ENCODE peak calls at places on chromosomes 5 and 9, in seven cellular contexts. One of them, this sample, is unnamed.

GRCh38 chr9:33024126-33024965 is 727 bp upstream of the DNAJA1 start:
- DNase-seq in NCI-H1436: no peak
- DNase-seq in amniotic stem cell: no peak
- DNase-seq in kidney tubule cell: peak
- DNase-seq in AG08396: no peak
- DNase-seq in foreskin fibroblast: no peak
- DNase-seq in stimulated activated CD4-positive, alpha-beta T cell treated with anti-CD3 and anti-CD28 coated beads, TNF-alpha, amount 100 ng/mL, for 24 hours: no peak
- DNase-seq in this sample: no peak

GRCh38 chr5:154101184-154101583 is 62.4 kb downstream of the MFAP3 start:
- DNase-seq in NCI-H1436: no peak
- DNase-seq in amniotic stem cell: no peak
- DNase-seq in kidney tubule cell: no peak
- DNase-seq in AG08396: no peak
- DNase-seq in foreskin fibroblast: no peak
- DNase-seq in stimulated activated CD4-positive, alpha-beta T cell treated with anti-CD3 and anti-CD28 coated beads, TNF-alpha, amount 100 ng/mL, for 24 hours: no peak
- DNase-seq in this sample: no peak

GRCh38 chr9:34242830-34243229 is 64.0 kb downstream of the UBAP1 start:
- DNase-seq in NCI-H1436: no peak
- DNase-seq in amniotic stem cell: no peak
- DNase-seq in kidney tubule cell: no peak
- DNase-seq in AG08396: no peak
- DNase-seq in foreskin fibroblast: no peak
- DNase-seq in stimulated activated CD4-positive, alpha-beta T cell treated with anti-CD3 and anti-CD28 coated beads, TNF-alpha, amount 100 ng/mL, for 24 hours: no peak
- DNase-seq in this sample: no peak

GRCh38 chr5:150129813-150130492 is 25.7 kb downstream of the PDGFRB start:
- DNase-seq in NCI-H1436: peak
- DNase-seq in amniotic stem cell: no peak
- DNase-seq in kidney tubule cell: peak
- DNase-seq in AG08396: peak
- DNase-seq in foreskin fibroblast: peak
- DNase-seq in stimulated activated CD4-positive, alpha-beta T cell treated with anti-CD3 and anti-CD28 coated beads, TNF-alpha, amount 100 ng/mL, for 24 hours: peak
- DNase-seq in this sample: no peak

GRCh38 chr9:86994231-86994630 is 46.9 kb upstream of the GAS1 start:
- DNase-seq in NCI-H1436: no peak
- DNase-seq in amniotic stem cell: no peak
- DNase-seq in kidney tubule cell: no peak
- DNase-seq in AG08396: no peak
- DNase-seq in foreskin fibroblast: no peak
- DNase-seq in stimulated activated CD4-positive, alpha-beta T cell treated with anti-CD3 and anti-CD28 coated beads, TNF-alpha, amount 100 ng/mL, for 24 hours: no peak
- DNase-seq in this sample: no peak

GRCh38 chr5:167050568-167051214 is 1240.8 kb upstream of the WWC1 start:
- DNase-seq in NCI-H1436: no peak
- DNase-seq in amniotic stem cell: no peak
- DNase-seq in kidney tubule cell: no peak
- DNase-seq in AG08396: peak
- DNase-seq in foreskin fibroblast: peak
- DNase-seq in stimulated activated CD4-positive, alpha-beta T cell treated with anti-CD3 and anti-CD28 coated beads, TNF-alpha, amount 100 ng/mL, for 24 hours: no peak
- DNase-seq in this sample: no peak

GRCh38 chr5:149464796-149465489 is 85.9 kb upstream of the IL17B start:
- DNase-seq in NCI-H1436: no peak
- DNase-seq in amniotic stem cell: no peak
- DNase-seq in kidney tubule cell: no peak
- DNase-seq in AG08396: peak
- DNase-seq in foreskin fibroblast: no peak
- DNase-seq in stimulated activated CD4-positive, alpha-beta T cell treated with anti-CD3 and anti-CD28 coated beads, TNF-alpha, amount 100 ng/mL, for 24 hours: no peak
- DNase-seq in this sample: no peak

GRCh38 chr9:75891277-75892167 is 1.0 kb downstream of the PCSK5 start:
- DNase-seq in NCI-H1436: no peak
- DNase-seq in amniotic stem cell: no peak
- DNase-seq in kidney tubule cell: peak
- DNase-seq in AG08396: peak
- DNase-seq in foreskin fibroblast: peak
- DNase-seq in stimulated activated CD4-positive, alpha-beta T cell treated with anti-CD3 and anti-CD28 coated beads, TNF-alpha, amount 100 ng/mL, for 24 hours: peak
- DNase-seq in this sample: no peak

GRCh38 chr5:82307431-82307830 is 29.3 kb upstream of the RPS23 start:
- DNase-seq in NCI-H1436: no peak
- DNase-seq in amniotic stem cell: no peak
- DNase-seq in kidney tubule cell: no peak
- DNase-seq in AG08396: peak
- DNase-seq in foreskin fibroblast: peak
- DNase-seq in stimulated activated CD4-positive, alpha-beta T cell treated with anti-CD3 and anti-CD28 coated beads, TNF-alpha, amount 100 ng/mL, for 24 hours: no peak
- DNase-seq in this sample: no peak

GRCh38 chr5:138602371-138603000 is 27.3 kb upstream of the HSPA9 start:
- DNase-seq in NCI-H1436: no peak
- DNase-seq in amniotic stem cell: no peak
- DNase-seq in kidney tubule cell: no peak
- DNase-seq in AG08396: no peak
- DNase-seq in foreskin fibroblast: no peak
- DNase-seq in stimulated activated CD4-positive, alpha-beta T cell treated with anti-CD3 and anti-CD28 coated beads, TNF-alpha, amount 100 ng/mL, for 24 hours: no peak
- DNase-seq in this sample: no peak

GRCh38 chr5:1926071-1926440 is 43.3 kb upstream of the IRX4 start:
- DNase-seq in NCI-H1436: no peak
- DNase-seq in amniotic stem cell: no peak
- DNase-seq in kidney tubule cell: no peak
- DNase-seq in AG08396: no peak
- DNase-seq in foreskin fibroblast: no peak
- DNase-seq in stimulated activated CD4-positive, alpha-beta T cell treated with anti-CD3 and anti-CD28 coated beads, TNF-alpha, amount 100 ng/mL, for 24 hours: no peak
- DNase-seq in this sample: no peak

GRCh38 chr9:110936719-110937452 is 101.4 kb downstream of the LPAR1 start:
- DNase-seq in NCI-H1436: no peak
- DNase-seq in amniotic stem cell: peak
- DNase-seq in kidney tubule cell: peak
- DNase-seq in AG08396: peak
- DNase-seq in foreskin fibroblast: peak
- DNase-seq in stimulated activated CD4-positive, alpha-beta T cell treated with anti-CD3 and anti-CD28 coated beads, TNF-alpha, amount 100 ng/mL, for 24 hours: no peak
- DNase-seq in this sample: no peak

GRCh38 chr5:81065492-81065891 is 105.3 kb downstream of the RASGRF2 start:
- DNase-seq in NCI-H1436: no peak
- DNase-seq in amniotic stem cell: no peak
- DNase-seq in kidney tubule cell: no peak
- DNase-seq in AG08396: no peak
- DNase-seq in foreskin fibroblast: no peak
- DNase-seq in stimulated activated CD4-positive, alpha-beta T cell treated with anti-CD3 and anti-CD28 coated beads, TNF-alpha, amount 100 ng/mL, for 24 hours: no peak
- DNase-seq in this sample: no peak

GRCh38 chr9:130873966-130874365 is 22.6 kb downstream of the QRFP start:
- DNase-seq in NCI-H1436: no peak
- DNase-seq in amniotic stem cell: no peak
- DNase-seq in kidney tubule cell: no peak
- DNase-seq in AG08396: no peak
- DNase-seq in foreskin fibroblast: no peak
- DNase-seq in stimulated activated CD4-positive, alpha-beta T cell treated with anti-CD3 and anti-CD28 coated beads, TNF-alpha, amount 100 ng/mL, for 24 hours: no peak
- DNase-seq in this sample: no peak

GRCh38 chr5:33120671-33121070 is 320.1 kb upstream of the TARS1 start:
- DNase-seq in NCI-H1436: no peak
- DNase-seq in amniotic stem cell: peak
- DNase-seq in kidney tubule cell: no peak
- DNase-seq in AG08396: peak
- DNase-seq in foreskin fibroblast: peak
- DNase-seq in stimulated activated CD4-positive, alpha-beta T cell treated with anti-CD3 and anti-CD28 coated beads, TNF-alpha, amount 100 ng/mL, for 24 hours: no peak
- DNase-seq in this sample: no peak

GRCh38 chr5:117189772-117190171 is 615.1 kb upstream of the SEMA6A start:
- DNase-seq in NCI-H1436: no peak
- DNase-seq in amniotic stem cell: no peak
- DNase-seq in kidney tubule cell: no peak
- DNase-seq in AG08396: no peak
- DNase-seq in foreskin fibroblast: no peak
- DNase-seq in stimulated activated CD4-positive, alpha-beta T cell treated with anti-CD3 and anti-CD28 coated beads, TNF-alpha, amount 100 ng/mL, for 24 hours: no peak
- DNase-seq in this sample: no peak

GRCh38 chr5:159786901-159787691 is 129.2 kb upstream of the ADRA1B start:
- DNase-seq in NCI-H1436: no peak
- DNase-seq in amniotic stem cell: peak
- DNase-seq in kidney tubule cell: no peak
- DNase-seq in AG08396: peak
- DNase-seq in foreskin fibroblast: peak
- DNase-seq in stimulated activated CD4-positive, alpha-beta T cell treated with anti-CD3 and anti-CD28 coated beads, TNF-alpha, amount 100 ng/mL, for 24 hours: no peak
- DNase-seq in this sample: peak

GRCh38 chr5:154447074-154447725 is 1.4 kb downstream of the SAP30L start:
- DNase-seq in NCI-H1436: no peak
- DNase-seq in amniotic stem cell: no peak
- DNase-seq in kidney tubule cell: no peak
- DNase-seq in AG08396: no peak
- DNase-seq in foreskin fibroblast: no peak
- DNase-seq in stimulated activated CD4-positive, alpha-beta T cell treated with anti-CD3 and anti-CD28 coated beads, TNF-alpha, amount 100 ng/mL, for 24 hours: no peak
- DNase-seq in this sample: peak

GRCh38 chr9:126375386-126375785 is 48.8 kb downstream of the MVB12B start:
- DNase-seq in NCI-H1436: no peak
- DNase-seq in amniotic stem cell: no peak
- DNase-seq in kidney tubule cell: no peak
- DNase-seq in AG08396: no peak
- DNase-seq in foreskin fibroblast: peak
- DNase-seq in stimulated activated CD4-positive, alpha-beta T cell treated with anti-CD3 and anti-CD28 coated beads, TNF-alpha, amount 100 ng/mL, for 24 hours: no peak
- DNase-seq in this sample: no peak

GRCh38 chr5:170861855-170862766 is at the start of gene RANBP17:
- DNase-seq in NCI-H1436: peak
- DNase-seq in amniotic stem cell: peak
- DNase-seq in kidney tubule cell: peak
- DNase-seq in AG08396: peak
- DNase-seq in foreskin fibroblast: peak
- DNase-seq in stimulated activated CD4-positive, alpha-beta T cell treated with anti-CD3 and anti-CD28 coated beads, TNF-alpha, amount 100 ng/mL, for 24 hours: no peak
- DNase-seq in this sample: no peak

GRCh38 chr5:68961762-68962161 is 132.1 kb upstream of the SLC30A5 start:
- DNase-seq in NCI-H1436: no peak
- DNase-seq in amniotic stem cell: no peak
- DNase-seq in kidney tubule cell: no peak
- DNase-seq in AG08396: no peak
- DNase-seq in foreskin fibroblast: no peak
- DNase-seq in stimulated activated CD4-positive, alpha-beta T cell treated with anti-CD3 and anti-CD28 coated beads, TNF-alpha, amount 100 ng/mL, for 24 hours: no peak
- DNase-seq in this sample: no peak

GRCh38 chr9:89661391-89661949 is 56.7 kb downstream of the GADD45G start:
- DNase-seq in NCI-H1436: no peak
- DNase-seq in amniotic stem cell: no peak
- DNase-seq in kidney tubule cell: peak
- DNase-seq in AG08396: no peak
- DNase-seq in foreskin fibroblast: no peak
- DNase-seq in stimulated activated CD4-positive, alpha-beta T cell treated with anti-CD3 and anti-CD28 coated beads, TNF-alpha, amount 100 ng/mL, for 24 hours: no peak
- DNase-seq in this sample: no peak

GRCh38 chr9:103281126-103281525 is 286.0 kb downstream of the CYLC2 start:
- DNase-seq in NCI-H1436: no peak
- DNase-seq in amniotic stem cell: no peak
- DNase-seq in kidney tubule cell: no peak
- DNase-seq in AG08396: no peak
- DNase-seq in foreskin fibroblast: no peak
- DNase-seq in stimulated activated CD4-positive, alpha-beta T cell treated with anti-CD3 and anti-CD28 coated beads, TNF-alpha, amount 100 ng/mL, for 24 hours: no peak
- DNase-seq in this sample: no peak

GRCh38 chr5:98065261-98065909 is 708.1 kb upstream of the RGMB start:
- DNase-seq in NCI-H1436: no peak
- DNase-seq in amniotic stem cell: no peak
- DNase-seq in kidney tubule cell: no peak
- DNase-seq in AG08396: no peak
- DNase-seq in foreskin fibroblast: no peak
- DNase-seq in stimulated activated CD4-positive, alpha-beta T cell treated with anti-CD3 and anti-CD28 coated beads, TNF-alpha, amount 100 ng/mL, for 24 hours: no peak
- DNase-seq in this sample: no peak

GRCh38 chr5:80260461-80260860 is 4.6 kb upstream of the SERINC5 start:
- DNase-seq in NCI-H1436: no peak
- DNase-seq in amniotic stem cell: no peak
- DNase-seq in kidney tubule cell: no peak
- DNase-seq in AG08396: no peak
- DNase-seq in foreskin fibroblast: no peak
- DNase-seq in stimulated activated CD4-positive, alpha-beta T cell treated with anti-CD3 and anti-CD28 coated beads, TNF-alpha, amount 100 ng/mL, for 24 hours: no peak
- DNase-seq in this sample: no peak

GRCh38 chr9:123679330-123679987 is 250.5 kb downstream of the DENND1A start:
- DNase-seq in NCI-H1436: no peak
- DNase-seq in amniotic stem cell: no peak
- DNase-seq in kidney tubule cell: no peak
- DNase-seq in AG08396: peak
- DNase-seq in foreskin fibroblast: peak
- DNase-seq in stimulated activated CD4-positive, alpha-beta T cell treated with anti-CD3 and anti-CD28 coated beads, TNF-alpha, amount 100 ng/mL, for 24 hours: no peak
- DNase-seq in this sample: no peak

GRCh38 chr5:69484891-69485290 is 7.7 kb upstream of the OCLN start:
- DNase-seq in NCI-H1436: no peak
- DNase-seq in amniotic stem cell: no peak
- DNase-seq in kidney tubule cell: no peak
- DNase-seq in AG08396: no peak
- DNase-seq in foreskin fibroblast: no peak
- DNase-seq in stimulated activated CD4-positive, alpha-beta T cell treated with anti-CD3 and anti-CD28 coated beads, TNF-alpha, amount 100 ng/mL, for 24 hours: no peak
- DNase-seq in this sample: no peak

GRCh38 chr9:89448381-89448780 is 49.5 kb downstream of the SEMA4D start:
- DNase-seq in NCI-H1436: no peak
- DNase-seq in amniotic stem cell: no peak
- DNase-seq in kidney tubule cell: no peak
- DNase-seq in AG08396: no peak
- DNase-seq in foreskin fibroblast: no peak
- DNase-seq in stimulated activated CD4-positive, alpha-beta T cell treated with anti-CD3 and anti-CD28 coated beads, TNF-alpha, amount 100 ng/mL, for 24 hours: peak
- DNase-seq in this sample: no peak

GRCh38 chr9:105187781-105188180 is 56.7 kb upstream of the SLC44A1 start:
- DNase-seq in NCI-H1436: no peak
- DNase-seq in amniotic stem cell: peak
- DNase-seq in kidney tubule cell: peak
- DNase-seq in AG08396: peak
- DNase-seq in foreskin fibroblast: peak
- DNase-seq in stimulated activated CD4-positive, alpha-beta T cell treated with anti-CD3 and anti-CD28 coated beads, TNF-alpha, amount 100 ng/mL, for 24 hours: no peak
- DNase-seq in this sample: no peak

GRCh38 chr9:24518545-24518944 is 27.2 kb downstream of the IZUMO3 start:
- DNase-seq in NCI-H1436: no peak
- DNase-seq in amniotic stem cell: no peak
- DNase-seq in kidney tubule cell: no peak
- DNase-seq in AG08396: no peak
- DNase-seq in foreskin fibroblast: no peak
- DNase-seq in stimulated activated CD4-positive, alpha-beta T cell treated with anti-CD3 and anti-CD28 coated beads, TNF-alpha, amount 100 ng/mL, for 24 hours: no peak
- DNase-seq in this sample: no peak

GRCh38 chr5:107941036-107941435 is 270.3 kb upstream of the EFNA5 start:
- DNase-seq in NCI-H1436: no peak
- DNase-seq in amniotic stem cell: no peak
- DNase-seq in kidney tubule cell: no peak
- DNase-seq in AG08396: no peak
- DNase-seq in foreskin fibroblast: no peak
- DNase-seq in stimulated activated CD4-positive, alpha-beta T cell treated with anti-CD3 and anti-CD28 coated beads, TNF-alpha, amount 100 ng/mL, for 24 hours: no peak
- DNase-seq in this sample: no peak

GRCh38 chr5:40150896-40151295 is 528.8 kb upstream of the PTGER4 start:
- DNase-seq in NCI-H1436: no peak
- DNase-seq in amniotic stem cell: no peak
- DNase-seq in kidney tubule cell: no peak
- DNase-seq in AG08396: no peak
- DNase-seq in foreskin fibroblast: no peak
- DNase-seq in stimulated activated CD4-positive, alpha-beta T cell treated with anti-CD3 and anti-CD28 coated beads, TNF-alpha, amount 100 ng/mL, for 24 hours: no peak
- DNase-seq in this sample: no peak

GRCh38 chr9:122213589-122214413 is 15.0 kb downstream of the LHX6 start:
- DNase-seq in NCI-H1436: peak
- DNase-seq in amniotic stem cell: no peak
- DNase-seq in kidney tubule cell: peak
- DNase-seq in AG08396: no peak
- DNase-seq in foreskin fibroblast: no peak
- DNase-seq in stimulated activated CD4-positive, alpha-beta T cell treated with anti-CD3 and anti-CD28 coated beads, TNF-alpha, amount 100 ng/mL, for 24 hours: no peak
- DNase-seq in this sample: no peak

GRCh38 chr9:125580701-125581286 is 126.2 kb downstream of the MAPKAP1 start:
- DNase-seq in NCI-H1436: no peak
- DNase-seq in amniotic stem cell: no peak
- DNase-seq in kidney tubule cell: no peak
- DNase-seq in AG08396: no peak
- DNase-seq in foreskin fibroblast: no peak
- DNase-seq in stimulated activated CD4-positive, alpha-beta T cell treated with anti-CD3 and anti-CD28 coated beads, TNF-alpha, amount 100 ng/mL, for 24 hours: no peak
- DNase-seq in this sample: no peak

GRCh38 chr9:26870292-26870691 is 22.3 kb downstream of the CAAP1 start:
- DNase-seq in NCI-H1436: no peak
- DNase-seq in amniotic stem cell: no peak
- DNase-seq in kidney tubule cell: peak
- DNase-seq in AG08396: no peak
- DNase-seq in foreskin fibroblast: no peak
- DNase-seq in stimulated activated CD4-positive, alpha-beta T cell treated with anti-CD3 and anti-CD28 coated beads, TNF-alpha, amount 100 ng/mL, for 24 hours: no peak
- DNase-seq in this sample: no peak